ENCODE peak calls at places on chromosomes 13 and 19, in four cellular contexts. W, O, U and X are unnamed samples.
A peak's percentile ranks its signal among the peaks of the same experiment; 100 is the strongest.

GRCh38 chr19:54952591-54953344 is 5.4 kb upstream of the NLRP7 start:
- DNase-seq in O (no peak), W (no peak), U (no peak), X (no peak)

GRCh38 chr19:45402469-45403070 is 2.3 kb downstream of the PPP1R13L start:
- DNase-seq in O (no peak), W (peak; percentile 62), U (no peak), X (peak; percentile 88)

GRCh38 chr13:95641961-95642621 is 2.4 kb downstream of the DZIP1 start:
- DNase-seq in O (no peak), W (peak; percentile 77), U (peak; percentile 44), X (no peak)

GRCh38 chr19:48608798-48609263 is 2.3 kb downstream of the SPACA4 start:
- DNase-seq in U (peak; percentile 42), O (no peak), W (peak; percentile 86), X (no peak)

GRCh38 chr13:76481738-76482137 is 404.5 kb downstream of the KCTD12 start:
- DNase-seq in U (no peak), W (no peak), O (no peak), X (no peak)

GRCh38 chr19:35555301-35556005 is 8.0 kb downstream of the ATP4A start:
- DNase-seq in O (no peak), W (peak; percentile 84), U (peak; percentile 56), X (no peak)

GRCh38 chr19:33442706-33443105 is 69.2 kb downstream of the CEBPG start:
- DNase-seq in O (no peak), U (no peak), W (no peak), X (no peak)

GRCh38 chr13:73000027-73000674 is 58.7 kb upstream of the KLF5 start:
- DNase-seq in W (no peak), O (peak; percentile 21), U (no peak), X (no peak)

GRCh38 chr19:18282021-18282787 is 782 bp upstream of the JUND start:
- DNase-seq in O (no peak), U (peak; percentile 60), W (peak; percentile 62), X (no peak)

GRCh38 chr13:98228661-98229349 is 51.7 kb upstream of the RNF113B start:
- DNase-seq in U (no peak), O (no peak), W (no peak), X (no peak)

GRCh38 chr19:7099597-7099921 is 30.1 kb downstream of the ZNF557 start:
- DNase-seq in W (no peak), O (no peak), U (no peak), X (peak; percentile 71)

GRCh38 chr19:36488118-36488815 is 1.1 kb downstream of the ZNF566 start:
- DNase-seq in O (no peak), W (no peak), U (no peak), X (no peak)

GRCh38 chr13:70985371-70985770 is 877.1 kb upstream of the KLHL1 start:
- DNase-seq in O (no peak), U (no peak), W (no peak), X (no peak)

GRCh38 chr19:57712222-57712621 is 3.2 kb upstream of the ZNF154 start:
- DNase-seq in W (no peak), O (no peak), U (no peak), X (no peak)

GRCh38 chr19:48102870-48103751 is 7.5 kb downstream of the PLA2G4C start:
- DNase-seq in U (peak; percentile 53), O (no peak), W (peak; percentile 70), X (no peak)

GRCh38 chr19:58317481-58318072 is 9.2 kb upstream of the ZSCAN22 start:
- DNase-seq in U (no peak), O (no peak), W (no peak), X (no peak)

GRCh38 chr19:57850553-57851017 is 926 bp downstream of the ZNF587 start:
- DNase-seq in O (no peak), W (peak; percentile 32), U (peak; percentile 29), X (no peak)

GRCh38 chr19:870963-871401 is 11.5 kb downstream of the CFD start:
- DNase-seq in U (no peak), W (peak; percentile 93), O (no peak), X (no peak)

GRCh38 chr13:111129465-111130110 is 14.5 kb downstream of the ARHGEF7 start:
- DNase-seq in O (peak; percentile 62), W (no peak), U (no peak), X (no peak)

GRCh38 chr13:38944219-38944618 is 46.4 kb downstream of the STOML3 start:
- DNase-seq in O (no peak), W (no peak), U (no peak), X (no peak)

GRCh38 chr13:102286326-102286725 is 115.5 kb downstream of the FGF14 start:
- DNase-seq in O (no peak), W (no peak), U (peak; percentile 53), X (no peak)

GRCh38 chr13:32264407-32264806 is 50.8 kb downstream of the ZAR1L start:
- DNase-seq in W (no peak), U (no peak), O (no peak), X (no peak)

GRCh38 chr19:33508941-33509614 is 12.5 kb downstream of the PEPD start:
- DNase-seq in O (no peak), U (no peak), W (no peak), X (no peak)

GRCh38 chr13:22278336-22278929 is 607.6 kb downstream of the FGF9 start:
- DNase-seq in W (peak; percentile 8), O (peak; percentile 43), U (peak; percentile 2), X (peak; percentile 7)

GRCh38 chr19:17866312-17867012 is 5.3 kb upstream of the SLC5A5 start:
- DNase-seq in W (peak; percentile 30), U (no peak), O (no peak), X (peak; percentile 49)

GRCh38 chr13:47555235-47555634 is 445.8 kb downstream of the SUCLA2 start:
- DNase-seq in O (no peak), W (no peak), U (no peak), X (no peak)

GRCh38 chr19:17075860-17076538 is 422 bp downstream of the MYO9B start:
- DNase-seq in W (no peak), O (no peak), U (no peak), X (peak; percentile 73)

GRCh38 chr19:8075158-8076086 is 22.9 kb downstream of the CCL25 start:
- DNase-seq in O (no peak), U (no peak), W (peak; percentile 25), X (no peak)

GRCh38 chr19:40625406-40626120 is 24.4 kb downstream of the LTBP4 start:
- DNase-seq in W (peak; percentile 67), U (no peak), O (no peak), X (no peak)

GRCh38 chr13:70087247-70087646 is 20.4 kb upstream of the ATXN8OS start:
- DNase-seq in W (no peak), U (no peak), O (no peak), X (no peak)

GRCh38 chr19:39199025-39199424 is 2.3 kb downstream of the NCCRP1 start:
- DNase-seq in U (peak; percentile 35), W (peak; percentile 66), O (no peak), X (no peak)

GRCh38 chr19:13090511-13091231 is 12.0 kb downstream of the LYL1 start:
- DNase-seq in U (no peak), O (no peak), W (peak; percentile 57), X (no peak)

GRCh38 chr13:42561752-42562467 is 12.0 kb upstream of the TNFSF11 start:
- DNase-seq in O (no peak), U (no peak), W (no peak), X (no peak)

GRCh38 chr13:57636811-57637210 is 5.3 kb downstream of the PCDH17 start:
- DNase-seq in U (no peak), O (no peak), W (no peak), X (no peak)

GRCh38 chr19:3366104-3366760 is at the start of gene NFIC:
- DNase-seq in O (no peak), W (peak; percentile 84), U (no peak), X (no peak)
- TF ChIP-seq TCF12 in O (no peak), W (no peak), U (no peak), X (no peak)

DNA sequence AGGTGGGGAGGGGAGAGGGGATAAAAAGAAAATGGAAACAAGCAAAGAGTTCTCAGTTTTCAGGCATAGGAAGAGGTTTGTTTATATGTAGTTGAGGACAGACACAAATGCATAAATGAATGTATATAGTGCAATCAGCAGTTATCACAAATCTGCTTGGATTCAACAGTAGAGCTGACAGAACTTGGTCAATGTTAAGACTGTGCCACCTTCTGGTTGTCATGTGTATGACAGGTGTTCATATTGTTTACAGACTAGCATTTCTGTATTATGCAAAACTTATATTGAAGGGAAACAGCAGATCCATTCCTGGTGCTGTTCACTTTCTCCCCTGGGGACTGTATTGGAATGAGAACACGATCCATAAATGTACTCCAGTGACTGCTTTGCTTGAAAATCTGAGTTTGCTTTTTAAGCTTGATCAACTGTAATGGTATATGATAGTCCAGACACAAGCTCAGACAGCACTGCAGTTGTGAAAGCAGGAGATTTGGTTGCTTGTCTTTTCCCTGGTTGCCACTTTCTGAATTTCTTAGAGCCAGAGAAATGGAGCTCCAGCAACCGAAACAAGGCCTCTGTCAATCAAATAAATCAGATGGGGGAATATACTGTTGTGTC is 319.5 kb upstream of the OBI1 start:
- DNase-seq in U (peak; percentile 50), O (peak; percentile 24), W (peak; percentile 34), X (no peak)
- TF ChIP-seq TCF12 in U (no peak), O (no peak), W (no peak), X (no peak)

GRCh38 chr13:46551410-46552301 is 1.3 kb upstream of the LRCH1 start:
- DNase-seq in O (no peak), W (peak; percentile 65), U (peak; percentile 61), X (peak; percentile 85)
- TF ChIP-seq TCF12 in O (no peak), W (no peak), U (no peak), X (no peak)

GRCh38 chr19:15381429-15381828 is 1.8 kb upstream of the AKAP8 start:
- DNase-seq in U (no peak), O (no peak), W (no peak), X (no peak)

GRCh38 chr19:15378529-15379082 is 981 bp downstream of the AKAP8 start:
- DNase-seq in W (peak; percentile 62), O (no peak), U (peak; percentile 34), X (no peak)

GRCh38 chr19:15381864-15382263 is 2.3 kb upstream of the AKAP8 start:
- DNase-seq in U (no peak), O (no peak), W (no peak), X (no peak)

GRCh38 chr19:15379083-15379995 is at the start of gene AKAP8:
- DNase-seq in O (peak; percentile 94), W (peak; percentile 100), U (peak; percentile 96), X (peak; percentile 97)

DNA sequence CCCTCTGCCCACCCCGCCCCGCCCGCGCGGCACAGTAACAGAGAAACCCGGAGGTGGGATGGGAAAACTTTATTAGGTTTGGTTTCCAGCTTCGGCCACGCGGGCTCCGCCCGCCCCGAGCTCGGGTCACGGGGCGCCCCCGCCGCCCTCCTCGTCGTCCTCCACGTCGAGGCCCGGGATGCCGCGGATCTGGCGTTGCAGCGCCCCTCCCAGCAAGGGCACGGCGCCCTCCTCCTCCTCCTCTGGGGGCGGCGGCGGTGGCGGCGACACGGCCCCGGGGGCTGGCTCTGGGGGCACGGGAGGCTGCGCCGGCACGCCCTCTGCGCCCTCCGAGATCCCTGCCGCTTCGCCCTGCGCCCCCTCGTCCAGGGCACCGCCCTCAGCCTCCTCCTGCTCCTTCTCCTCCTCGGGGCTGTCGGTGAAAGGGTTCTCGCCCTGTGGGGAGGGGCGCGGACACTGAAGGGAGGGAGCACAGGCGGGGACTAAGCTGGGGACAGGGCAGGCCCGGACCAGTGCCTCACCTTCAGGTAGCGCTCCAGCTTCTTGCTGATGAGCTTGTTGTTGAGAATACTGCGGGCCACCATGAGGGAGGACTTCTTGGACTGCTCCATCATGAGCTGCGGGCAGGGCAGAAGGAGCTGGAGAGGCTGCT is 535 bp upstream of the AKAP8 start:
- DNase-seq in O (no peak), W (no peak), U (peak; percentile 48), X (peak; percentile 68)
- TF ChIP-seq TCF12 in O (no peak), W (no peak), U (no peak), X (no peak)